ENCODE peak calls at places on chromosomes 7 and 10, in five cellular contexts. F is NCI-H1105, L is left lobe of liver, V is kidney glomerular epithelial cell, S is GM12892. R is an unnamed sample.

GRCh38 chr7:75734586-75735047 is 4.1 kb downstream of the HIP1 start:
- DNase-seq in F (no peak), L (no peak), V (no peak), S (no peak), R (peak)

GRCh38 chr10:51250278-51250914 is 176.1 kb downstream of the PRKG1 start:
- DNase-seq in F (no peak), L (no peak), V (no peak), S (no peak), R (no peak)

GRCh38 chr10:12869427-12869826 is 132.1 kb downstream of the CCDC3 start:
- DNase-seq in F (no peak), L (no peak), V (peak), S (no peak), R (no peak)

GRCh38 chr7:156095908-156096539 is 283.8 kb upstream of the SHH start:
- DNase-seq in F (no peak), L (no peak), V (no peak), S (no peak), R (no peak)

GRCh38 chr10:132684164-132684891 is 101.6 kb downstream of the NKX6-2 start:
- DNase-seq in F (no peak), L (peak), V (no peak), S (no peak), R (peak)

GRCh38 chr10:80502621-80503583 is 34.8 kb upstream of the SH2D4B start:
- DNase-seq in F (no peak), L (no peak), V (no peak), S (no peak), R (no peak)

GRCh38 chr7:141563956-141564623 is 12.9 kb downstream of the AGK start:
- DNase-seq in F (no peak), L (no peak), V (no peak), S (no peak), R (peak)

GRCh38 chr10:43228783-43229207 is 38.1 kb downstream of the RASGEF1A start:
- DNase-seq in F (no peak), L (no peak), V (no peak), S (no peak), R (no peak)

GRCh38 chr7:68770649-68771048 is 827.6 kb upstream of the AUTS2 start:
- DNase-seq in F (peak), L (no peak), V (no peak), S (no peak), R (no peak)

GRCh38 chr10:43647576-43647975 is 1.1 kb downstream of the ZNF32 start:
- DNase-seq in F (no peak), L (no peak), V (no peak), S (no peak), R (no peak)

GRCh38 chr10:130756651-130757050 is 554.9 kb downstream of the TCERG1L start:
- DNase-seq in F (no peak), L (no peak), V (no peak), S (no peak), R (no peak)

GRCh38 chr7:2785071-2785500 is 59.0 kb downstream of the GNA12 start:
- DNase-seq in F (no peak), L (no peak), V (peak), S (no peak), R (peak)

GRCh38 chr10:3813986-3814831 is 29.2 kb upstream of the KLF6 start:
- DNase-seq in F (no peak), L (no peak), V (no peak), S (no peak), R (peak)

GRCh38 chr10:43706166-43706565 is 57.5 kb upstream of the ZNF32 start:
- DNase-seq in F (no peak), L (no peak), V (no peak), S (no peak), R (no peak)

GRCh38 chr7:116771640-116772039 is 90.7 kb upstream of the CAPZA2 start:
- DNase-seq in F (no peak), L (no peak), V (no peak), S (no peak), R (no peak)

GRCh38 chr7:151590071-151590800 is 70.5 kb upstream of the RHEB start:
- DNase-seq in F (no peak), L (no peak), V (no peak), S (no peak), R (no peak)

GRCh38 chr7:25037325-25037724 is 57.3 kb upstream of the OSBPL3 start:
- DNase-seq in F (no peak), L (no peak), V (no peak), S (no peak), R (peak)

GRCh38 chr7:28754027-28754426 is 204.1 kb downstream of the TRIL start:
- DNase-seq in F (no peak), L (no peak), V (no peak), S (no peak), R (peak)

GRCh38 chr7:13411641-13412040 is 577.8 kb downstream of the ETV1 start:
- DNase-seq in F (no peak), L (no peak), V (no peak), S (no peak), R (no peak)

GRCh38 chr10:1394155-1394912 is 338.1 kb downstream of the WDR37 start:
- DNase-seq in F (no peak), L (peak), V (no peak), S (no peak), R (no peak)

GRCh38 chr7:8436965-8437364 is 3.6 kb downstream of the NXPH1 start:
- DNase-seq in F (no peak), L (no peak), V (no peak), S (peak), R (peak)